ENCODE peak calls at places on chromosome 5, in nine cellular contexts. N is HCT116, H is kidney, X is epithelial cell of esophagus, G is prostate gland, U is GM12865, O is heart right ventricle, C is lower leg skin, I is endodermal cell. A is an unnamed sample.

GRCh38 chr5:179195561-179196419 is 135.6 kb downstream of the ZNF354C start:
- DNase-seq in U (no peak), H (peak; percentile 62), X (no peak), G (no peak), I (no peak), O (no peak), C (no peak), N (no peak), A (no peak)

GRCh38 chr5:1220831-1221230 is 4.3 kb upstream of the SLC6A18 start:
- DNase-seq in G (no peak), O (no peak), I (no peak), N (no peak), H (peak; percentile 55), X (no peak), C (no peak), U (no peak), A (no peak)

GRCh38 chr5:151477106-151477505 is 29.7 kb downstream of the SLC36A1 start:
- DNase-seq in X (peak; percentile 39), O (no peak), C (no peak), N (no peak), H (no peak), I (no peak), U (no peak), G (no peak), A (no peak)

GRCh38 chr5:123880875-123881274 is 368.9 kb downstream of the CSNK1G3 start:
- DNase-seq in N (no peak), I (no peak), X (no peak), U (no peak), C (no peak), H (no peak), O (no peak), G (no peak), A (no peak)

GRCh38 chr5:26329562-26330189 is 708.7 kb downstream of the CDH9 start:
- DNase-seq in C (no peak), X (peak; percentile 6), H (no peak), N (no peak), U (no peak), G (no peak), O (no peak), I (no peak), A (no peak)

GRCh38 chr5:155943516-155944407 is 383.2 kb upstream of the SGCD start:
- DNase-seq in C (no peak), U (peak; percentile 62), O (peak; percentile 27), I (peak; percentile 80), X (peak; percentile 41), H (peak; percentile 51), G (peak; percentile 17), N (no peak), A (peak; percentile 17)

GRCh38 chr5:100623719-100624118 is 88.5 kb downstream of the FAM174A start:
- DNase-seq in O (no peak), I (no peak), X (peak; percentile 55), C (no peak), N (no peak), H (no peak), G (no peak), U (peak; percentile 53), A (no peak)

GRCh38 chr5:59813761-59814562 is 79.6 kb downstream of the PDE4D start:
- DNase-seq in H (no peak), N (peak; percentile 51), G (no peak), U (peak; percentile 73), C (no peak), X (peak; percentile 79), O (no peak), I (peak; percentile 73), A (peak; percentile 68)

GRCh38 chr5:20559845-20560244 is 571.8 kb upstream of the CDH18 start:
- DNase-seq in O (no peak), X (peak; percentile 31), C (no peak), N (no peak), U (no peak), I (no peak), H (no peak), G (no peak), A (no peak)

DNA sequence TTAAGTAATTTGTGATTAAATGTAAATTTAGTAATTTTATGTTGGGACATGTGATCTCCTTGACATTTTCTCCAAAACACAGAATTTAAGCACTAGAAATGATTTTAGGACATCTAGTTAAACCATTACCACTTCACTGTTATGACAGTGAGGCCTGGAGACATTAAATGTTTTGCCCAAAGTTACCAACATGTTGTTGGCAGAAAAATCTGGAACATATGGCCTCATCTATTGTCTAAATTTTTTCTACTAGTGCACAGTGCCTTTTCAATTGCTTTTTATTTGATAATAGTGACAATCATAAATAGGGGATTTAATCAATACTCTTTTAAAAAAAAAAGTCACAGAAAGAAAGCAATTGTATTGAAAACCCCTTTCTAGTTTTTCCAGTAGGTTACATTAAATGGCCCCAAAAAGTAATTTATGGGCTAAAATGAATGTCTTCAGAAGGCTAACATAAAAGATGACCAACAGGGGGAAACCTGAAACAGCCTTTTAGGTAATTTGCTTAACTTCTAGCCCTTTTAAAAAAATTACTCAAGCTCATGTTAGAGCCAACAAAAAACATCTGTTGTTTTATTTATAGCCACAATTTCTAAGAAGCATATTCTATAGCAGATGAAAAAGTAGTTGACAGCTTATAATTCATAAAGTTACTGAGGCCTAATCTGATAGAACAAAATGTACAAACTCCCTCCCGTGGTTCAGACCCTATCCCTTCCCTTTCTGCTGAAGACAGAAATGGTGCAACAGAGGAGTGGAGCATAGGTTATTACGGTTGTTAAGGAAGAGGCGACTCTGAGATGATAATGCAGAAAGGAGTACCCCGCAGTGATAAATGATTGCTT is 45.8 kb downstream of the PIK3R1 start:
- DNase-seq in C (no peak), U (no peak), H (no peak), O (no peak), I (no peak), X (no peak), G (no peak), N (no peak), A (no peak)
- TF ChIP-seq CTCF in C (no peak), U (no peak), H (no peak), O (no peak), I (peak; percentile 50), X (no peak), G (peak; percentile 5), N (peak; percentile 7), A (no peak)

GRCh38 chr5:181045316-181045715 is 5.2 kb downstream of the BTNL9 start:
- DNase-seq in X (no peak), U (peak; percentile 10), G (no peak), O (no peak), C (no peak), H (no peak), N (no peak), I (peak; percentile 40), A (no peak)

GRCh38 chr5:181050016-181050415 is 9.9 kb downstream of the BTNL9 start:
- DNase-seq in I (peak; percentile 31), X (no peak), G (no peak), U (no peak), O (no peak), N (no peak), C (no peak), H (no peak), A (no peak)

GRCh38 chr5:181047921-181048320 is 7.9 kb downstream of the BTNL9 start:
- DNase-seq in X (no peak), N (no peak), C (no peak), I (no peak), G (no peak), U (no peak), O (no peak), H (no peak), A (no peak)

GRCh38 chr5:181044662-181045305 is 4.7 kb downstream of the BTNL9 start:
- DNase-seq in C (no peak), G (no peak), X (no peak), U (peak; percentile 17), H (no peak), N (no peak), O (peak; percentile 69), I (peak; percentile 29), A (no peak)

DNA sequence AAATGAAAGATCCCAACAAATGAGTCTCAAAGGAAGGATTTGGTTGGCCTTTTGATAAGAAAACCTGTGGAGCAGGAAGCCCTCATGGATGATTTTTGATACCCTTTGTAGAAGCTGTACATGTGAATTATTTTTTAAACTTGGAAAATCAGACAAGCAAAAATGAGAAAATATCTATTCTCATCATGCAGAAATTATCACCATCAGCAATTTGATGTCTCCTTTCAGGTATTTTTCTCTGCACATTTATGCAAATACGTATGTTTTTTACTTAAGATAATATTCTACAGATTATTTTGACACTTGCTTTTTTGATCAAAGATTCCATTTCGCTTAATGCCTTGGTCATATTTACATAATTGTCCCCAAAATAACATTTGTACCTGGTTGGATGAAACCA is 7.2 kb downstream of the BTNL9 start:
- DNase-seq in N (no peak), H (no peak), U (no peak), G (no peak), X (no peak), C (no peak), I (no peak), O (no peak), A (no peak)
- H3K4me3 ChIP-seq in N (no peak overlapping the region), H (no peak overlapping the region), U (no peak overlapping the region), G (no peak overlapping the region), X (no peak overlapping the region), C (no peak overlapping the region), I (no peak overlapping the region), O (no peak overlapping the region), A (no peak overlapping the region)

GRCh38 chr5:6202615-6203365 is 175.6 kb downstream of the MED10 start:
- DNase-seq in U (peak; percentile 13), G (no peak), X (no peak), H (no peak), N (no peak), C (no peak), I (peak; percentile 87), O (no peak), A (no peak)

GRCh38 chr5:6197427-6197826 is 180.9 kb downstream of the MED10 start:
- DNase-seq in C (no peak), I (no peak), H (no peak), X (no peak), G (no peak), N (no peak), O (no peak), U (no peak), A (no peak)

GRCh38 chr5:6202113-6202512 is 176.2 kb downstream of the MED10 start:
- DNase-seq in U (no peak), G (no peak), I (no peak), O (no peak), X (no peak), N (no peak), H (no peak), C (no peak), A (no peak)

GRCh38 chr5:6195711-6196358 is 182.5 kb downstream of the MED10 start:
- DNase-seq in X (no peak), N (no peak), G (no peak), C (no peak), U (no peak), O (no peak), I (no peak), H (no peak), A (no peak)

DNA sequence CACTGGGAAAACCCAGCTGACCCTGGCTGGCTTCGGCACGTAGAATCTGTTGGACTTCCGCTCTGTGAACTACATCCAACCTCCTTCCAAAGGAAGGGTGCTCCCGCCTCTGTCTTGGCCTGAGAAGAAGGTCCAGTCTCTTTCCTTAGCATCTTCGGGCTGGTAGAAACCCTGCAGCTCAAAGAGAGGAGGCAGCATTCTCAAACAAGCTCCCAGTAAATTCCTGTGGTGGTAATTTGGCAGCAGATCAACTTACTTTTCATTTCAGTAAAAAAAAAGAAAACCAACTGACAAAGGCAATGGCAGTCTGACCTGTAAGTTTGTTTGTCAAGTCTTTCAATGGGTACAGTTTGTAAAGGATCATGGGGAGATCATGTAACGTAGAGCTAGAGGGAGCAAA is 176.7 kb downstream of the MED10 start:
- DNase-seq in I (no peak), C (no peak), H (no peak), O (no peak), U (no peak), G (no peak), N (no peak), X (no peak), A (no peak)
- TF ChIP-seq CTCF in I (no peak), C (no peak), H (no peak), O (no peak), U (no peak), G (peak; percentile 31), N (no peak), X (no peak), A (no peak)

GRCh38 chr5:42951169-42951846 is 88.8 kb downstream of the ANXA2R start:
- DNase-seq in H (peak; percentile 84), G (peak; percentile 37), U (peak; percentile 87), N (no peak), I (no peak), C (peak; percentile 24), X (no peak), O (peak; percentile 49), A (no peak)
- H3K4me3 ChIP-seq in H (peak overlapping the region; percentile 67), G (peak overlapping the region; percentile 29), U (peak overlapping the region; percentile 75), N (no peak overlapping the region), I (no peak overlapping the region), C (peak overlapping the region; percentile 28), X (peak overlapping the region; percentile 56), O (peak overlapping the region; percentile 40), A (no peak overlapping the region)

A was measured in LNCaP clone FGC.